ENCODE peak calls at places on chromosomes 3 and 15, in four cellular contexts. J, B, A and E are unnamed samples.

GRCh38 chr3:183906234-183906921 is 21.7 kb upstream of the PARL start:
- DNase-seq in J (no peak), B (no peak), A (no peak), E (no peak)

GRCh38 chr3:138042043-138042442 is 32.1 kb downstream of the CLDN18 start:
- DNase-seq in J (no peak), B (no peak), A (no peak), E (no peak)

GRCh38 chr3:143358155-143358792 is 238.7 kb downstream of the CHST2 start:
- DNase-seq in J (no peak), B (no peak), A (no peak), E (no peak)

GRCh38 chr15:98650871-98651481 is 2.6 kb downstream of the IGF1R start:
- DNase-seq in J (no peak), B (no peak), A (no peak), E (peak)

GRCh38 chr15:66488525-66488924 is 9.0 kb downstream of the SNAPC5 start:
- DNase-seq in J (no peak), B (no peak), A (no peak), E (no peak)

GRCh38 chr3:53645754-53646153 is 151.3 kb downstream of the CACNA1D start:
- DNase-seq in J (no peak), B (no peak), A (no peak), E (no peak)

GRCh38 chr3:174498638-174499037 is 360.5 kb upstream of the NAALADL2 start:
- DNase-seq in J (no peak), B (no peak), A (no peak), E (no peak)

GRCh38 chr3:33187368-33187634 is 31.3 kb downstream of the SUSD5 start:
- DNase-seq in J (no peak), B (no peak), A (no peak), E (no peak)

GRCh38 chr3:46695177-46695961 is 1.9 kb upstream of the ALS2CL start:
- DNase-seq in J (no peak), B (peak), A (no peak), E (peak)

GRCh38 chr15:44058126-44058525 is 136.9 kb downstream of the FRMD5 start:
- DNase-seq in J (no peak), B (no peak), A (no peak), E (no peak)

GRCh38 chr15:90225504-90226234 is 8.1 kb downstream of the CIB1 start:
- DNase-seq in J (no peak), B (no peak), A (no peak), E (no peak)

GRCh38 chr3:126985143-126985985 is 2.4 kb downstream of the PLXNA1 start:
- DNase-seq in J (no peak), B (no peak), A (no peak), E (no peak)

GRCh38 chr15:43187544-43188155 is 2.4 kb downstream of the CCNDBP1 start:
- DNase-seq in J (no peak), B (no peak), A (peak), E (peak)

GRCh38 chr3:181105636-181106035 is 116.1 kb upstream of the DNAJC19 start:
- DNase-seq in J (no peak), B (no peak), A (no peak), E (no peak)

GRCh38 chr3:127544806-127545545 is 45.6 kb downstream of the TPRA1 start:
- DNase-seq in J (no peak), B (no peak), A (no peak), E (no peak)

GRCh38 chr3:7536510-7536909 is 675.6 kb downstream of the GRM7 start:
- DNase-seq in J (no peak), B (no peak), A (no peak), E (no peak)

GRCh38 chr3:45113625-45114050 is 32.5 kb downstream of the CDCP1 start:
- DNase-seq in J (no peak), B (no peak), A (no peak), E (no peak)

GRCh38 chr3:39383190-39383912 is at the start of gene SLC25A38:
- DNase-seq in J (no peak), B (peak), A (peak), E (peak)

GRCh38 chr15:69604050-69604378 is 151.4 kb downstream of the RPLP1 start:
- DNase-seq in J (no peak), B (no peak), A (peak), E (peak)

GRCh38 chr15:68650901-68651709 is 72.3 kb downstream of the CORO2B start:
- DNase-seq in J (no peak), B (peak), A (peak), E (no peak)

GRCh38 chr3:17038141-17038540 is 153.4 kb downstream of the PLCL2 start:
- DNase-seq in J (no peak), B (no peak), A (no peak), E (no peak)

GRCh38 chr15:58438956-58439355 is 7.2 kb downstream of the LIPC start:
- DNase-seq in J (no peak), B (no peak), A (peak), E (peak)

GRCh38 chr3:18806633-18807032 is 341.7 kb upstream of the KCNH8 start:
- DNase-seq in J (no peak), B (no peak), A (no peak), E (no peak)

GRCh38 chr3:195906865-195907729 is 1.3 kb downstream of the TNK2 start:
- DNase-seq in J (peak), B (no peak), A (no peak), E (peak)

GRCh38 chr15:47987908-47988532 is 132.8 kb upstream of the SLC24A5 start:
- DNase-seq in J (peak), B (no peak), A (peak), E (peak)

DNA sequence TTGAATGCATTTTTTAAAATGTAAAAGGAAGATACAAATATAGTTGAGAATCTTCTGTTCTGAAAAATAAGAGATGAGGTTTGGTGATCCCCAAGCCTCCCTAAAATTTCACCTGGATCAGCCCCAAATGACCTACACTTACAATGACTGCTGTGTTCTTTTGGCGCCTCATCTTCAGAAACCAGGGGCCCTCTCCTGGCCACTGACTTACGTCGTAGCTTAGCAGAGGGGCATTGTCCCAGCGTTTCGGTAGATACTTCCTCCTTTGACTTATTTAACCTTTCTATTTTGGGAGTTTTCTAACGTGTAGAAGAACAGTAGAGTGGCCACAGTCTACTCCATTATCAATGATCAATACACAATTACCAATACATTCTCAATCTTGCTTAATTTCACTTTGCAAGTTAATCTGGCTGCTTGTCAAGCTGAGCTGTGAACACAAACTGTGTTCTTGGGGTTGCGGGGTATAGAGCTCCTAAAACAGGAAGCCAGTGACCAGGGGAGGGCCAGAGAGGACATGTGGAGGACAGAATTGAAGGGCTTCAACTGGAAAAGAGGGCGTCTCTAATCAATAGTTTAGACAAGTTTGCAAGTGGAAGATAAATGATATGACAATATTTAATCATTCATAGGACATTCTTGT is 419.4 kb downstream of the LPP start:
- DNase-seq in J (no peak), B (no peak), A (no peak), E (no peak)
- TF ChIP-seq JUND in J (no peak), B (no peak), A (no peak), E (no peak)

GRCh38 chr3:114218578-114219185 is 18.7 kb downstream of the ZNF80 start:
- DNase-seq in J (no peak), B (no peak), A (no peak), E (no peak)

GRCh38 chr3:114221881-114222264 is 15.5 kb downstream of the ZNF80 start:
- DNase-seq in J (no peak), B (no peak), A (no peak), E (no peak)

GRCh38 chr3:114219741-114220140 is 17.6 kb downstream of the ZNF80 start:
- DNase-seq in J (no peak), B (no peak), A (no peak), E (no peak)

GRCh38 chr3:114223146-114223545 is 14.2 kb downstream of the ZNF80 start:
- DNase-seq in J (peak), B (no peak), A (no peak), E (no peak)

GRCh38 chr3:114221165-114221880 is 16.1 kb downstream of the ZNF80 start:
- DNase-seq in J (no peak), B (no peak), A (no peak), E (no peak)
- TF ChIP-seq JUND in J (no peak), B (no peak), A (no peak), E (no peak)

GRCh38 chr3:167967257-167968010 is 128.3 kb downstream of the GOLIM4 start:
- DNase-seq in J (no peak), B (no peak), A (no peak), E (peak)
- TF ChIP-seq JUND in J (no peak), B (no peak), A (no peak), E (no peak)

GRCh38 chr3:113285226-113285625 is 73.9 kb downstream of the BOC start:
- DNase-seq in J (no peak), B (no peak), A (no peak), E (no peak)

GRCh38 chr3:113283306-113283705 is 71.9 kb downstream of the BOC start:
- DNase-seq in J (no peak), B (no peak), A (no peak), E (no peak)

GRCh38 chr3:113286524-113286923 is 75.2 kb downstream of the BOC start:
- DNase-seq in J (no peak), B (no peak), A (no peak), E (no peak)

GRCh38 chr3:113285741-113286140 is 74.4 kb downstream of the BOC start:
- DNase-seq in J (no peak), B (no peak), A (no peak), E (no peak)

DNA sequence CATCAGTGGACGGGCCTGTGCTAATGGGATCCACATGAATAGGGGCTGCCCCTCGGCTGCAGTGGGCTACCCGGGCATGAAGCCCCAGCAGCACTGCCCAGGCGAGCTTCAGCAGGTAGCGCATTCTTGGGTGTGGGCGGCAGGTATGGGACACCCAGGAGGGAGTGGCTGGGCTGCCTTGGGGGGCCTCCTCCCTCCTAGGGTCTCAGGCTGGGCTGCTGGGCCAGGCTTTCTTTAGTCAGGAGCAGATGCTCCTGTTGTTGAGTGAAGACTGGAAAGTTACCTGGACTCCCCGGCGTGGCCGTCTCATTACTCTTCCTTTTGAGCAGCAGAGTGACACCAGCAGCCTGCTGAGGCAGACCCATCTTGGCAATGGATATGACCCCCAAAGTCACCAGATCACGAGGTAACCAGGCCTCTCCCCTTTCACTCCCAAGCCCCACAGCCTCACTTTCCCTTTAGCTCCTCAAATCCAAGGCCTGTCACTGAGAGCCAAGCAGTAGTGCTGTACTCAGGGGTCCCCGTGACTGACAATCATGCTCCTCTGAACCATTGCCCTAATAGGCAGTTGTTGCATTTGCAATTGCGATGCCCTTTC is 73.2 kb downstream of the BOC start:
- DNase-seq in J (no peak), B (no peak), A (no peak), E (no peak)
- TF ChIP-seq JUND in J (no peak), B (no peak), A (no peak), E (no peak)

GRCh38 chr3:156751461-156752025 is 74.6 kb upstream of the LEKR1 start:
- DNase-seq in J (no peak), B (peak), A (no peak), E (peak)

GRCh38 chr3:156750874-156751245 is 75.3 kb upstream of the LEKR1 start:
- DNase-seq in J (no peak), B (no peak), A (no peak), E (no peak)

GRCh38 chr3:156747046-156747445 is 72.7 kb downstream of the TIPARP start:
- DNase-seq in J (no peak), B (no peak), A (no peak), E (no peak)

GRCh38 chr3:156749244-156749643 is 74.9 kb downstream of the TIPARP start:
- DNase-seq in J (no peak), B (no peak), A (no peak), E (no peak)

DNA sequence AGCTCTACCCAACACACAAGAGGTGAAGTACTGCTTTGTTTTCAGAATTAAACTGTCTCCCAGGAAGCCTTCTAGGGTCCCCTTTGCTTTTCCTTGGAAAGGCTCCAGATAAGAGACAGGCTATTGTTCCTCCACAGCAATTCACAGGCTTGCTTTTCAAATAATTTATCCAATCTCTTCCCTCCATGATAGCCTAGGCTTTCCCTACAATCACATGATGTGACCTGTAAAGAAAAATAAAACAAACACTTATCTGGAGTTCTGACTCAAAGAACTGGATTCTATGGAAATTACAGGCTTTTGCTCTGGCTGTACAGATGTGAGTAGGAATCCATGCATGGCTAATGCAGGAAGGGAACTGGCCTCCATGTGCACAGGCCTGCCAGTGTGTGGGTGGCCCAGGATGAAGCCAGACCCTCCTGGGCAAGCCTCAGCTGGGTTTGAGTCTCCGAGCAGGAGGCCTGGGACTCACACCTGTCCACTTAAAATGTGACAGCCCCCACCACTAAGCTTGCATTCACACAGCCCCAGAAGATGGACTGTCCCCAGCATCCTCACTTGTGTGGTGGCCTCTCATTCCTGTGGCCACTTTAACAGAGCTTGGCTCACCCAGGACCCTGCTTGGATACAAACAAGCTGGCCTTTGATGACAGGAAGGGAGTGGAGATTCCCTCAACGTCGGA is 75.8 kb upstream of the LEKR1 start:
- DNase-seq in J (no peak), B (no peak), A (no peak), E (no peak)
- TF ChIP-seq JUND in J (no peak), B (no peak), A (no peak), E (no peak)

GRCh38 chr3:125192190-125193035 is 20.1 kb downstream of the SLC12A8 start:
- DNase-seq in J (peak), B (no peak), A (no peak), E (peak)
- TF ChIP-seq JUND in J (no peak), B (no peak), A (no peak), E (no peak)

DNA sequence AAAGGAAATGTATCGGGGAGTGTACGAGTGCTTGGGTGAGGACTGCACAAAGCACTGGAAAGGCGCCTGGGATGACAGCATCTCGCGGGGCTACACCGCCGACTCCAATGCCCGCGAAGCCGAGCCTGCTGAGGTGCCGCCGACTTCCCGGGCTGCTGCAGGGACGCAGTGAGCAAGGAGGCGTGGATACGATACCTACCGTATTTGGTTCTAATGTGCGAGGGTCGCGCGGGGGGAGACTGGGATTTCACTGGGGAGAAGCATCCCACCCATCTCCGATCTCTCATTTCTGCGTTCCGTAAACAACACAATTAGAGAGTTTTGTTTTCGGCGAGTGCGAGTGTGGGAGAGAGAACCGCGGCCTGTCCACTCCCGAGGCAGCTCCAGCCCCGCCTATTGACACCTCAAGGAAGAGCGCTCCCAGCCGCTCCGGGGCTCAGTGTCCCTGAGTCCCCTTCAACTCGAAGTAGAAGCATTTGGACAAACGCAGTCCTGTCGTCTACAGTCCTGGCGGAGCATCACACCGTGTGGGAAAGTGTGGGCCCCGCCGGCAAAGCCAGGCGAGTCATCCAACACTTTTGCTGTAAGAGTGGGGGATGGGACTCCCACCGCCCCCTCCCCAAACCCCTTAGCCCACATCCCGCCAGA is 1.8 kb downstream of the MECOM start:
- DNase-seq in J (no peak), B (peak), A (no peak), E (peak)
- TF ChIP-seq JUND in J (no peak), B (no peak), A (no peak), E (no peak)

GRCh38 chr3:51962854-51963530 is 4.3 kb downstream of the PCBP4 start:
- DNase-seq in J (no peak), B (no peak), A (no peak), E (no peak)
- TF ChIP-seq JUND in J (no peak), B (no peak), A (no peak), E (no peak)